ENCODE peak calls at places on chromosomes 12 and 14, in eight cellular contexts. One of them, this sample, is unnamed.

GRCh38 chr12:57175428-57176138 is 28.2 kb upstream of the LRP1-AS start:
- DNase-seq in choroid plexus epithelial cell: peak
- DNase-seq in stomach: peak
- DNase-seq in sigmoid colon: peak
- DNase-seq in Calu3: peak
- DNase-seq in foreskin keratinocyte: peak
- DNase-seq in adrenal gland: peak
- DNase-seq in CD8-positive, alpha-beta T cell: peak
- DNase-seq in this sample: peak

GRCh38 chr12:124454735-124455134 is 112.7 kb downstream of the NCOR2 start:
- DNase-seq in choroid plexus epithelial cell: peak
- DNase-seq in adrenal gland: no peak
- DNase-seq in stomach: no peak
- DNase-seq in CD8-positive, alpha-beta T cell: no peak
- DNase-seq in Calu3: no peak
- DNase-seq in foreskin keratinocyte: no peak
- DNase-seq in sigmoid colon: no peak
- DNase-seq in this sample: no peak

GRCh38 chr12:40616383-40616900 is 75.8 kb upstream of the CNTN1 start:
- DNase-seq in adrenal gland: no peak
- DNase-seq in foreskin keratinocyte: no peak
- DNase-seq in Calu3: no peak
- DNase-seq in stomach: no peak
- DNase-seq in sigmoid colon: no peak
- DNase-seq in CD8-positive, alpha-beta T cell: no peak
- DNase-seq in choroid plexus epithelial cell: no peak
- DNase-seq in this sample: no peak

GRCh38 chr12:6554168-6554989 is 1.5 kb downstream of the IFFO1 start:
- DNase-seq in sigmoid colon: peak
- DNase-seq in foreskin keratinocyte: no peak
- DNase-seq in CD8-positive, alpha-beta T cell: peak
- DNase-seq in choroid plexus epithelial cell: peak
- DNase-seq in stomach: peak
- DNase-seq in Calu3: peak
- DNase-seq in adrenal gland: peak
- DNase-seq in this sample: no peak

GRCh38 chr14:76644875-76645518 is 116.3 kb upstream of the VASH1 start:
- DNase-seq in foreskin keratinocyte: no peak
- DNase-seq in adrenal gland: no peak
- DNase-seq in Calu3: peak
- DNase-seq in CD8-positive, alpha-beta T cell: no peak
- DNase-seq in sigmoid colon: peak
- DNase-seq in choroid plexus epithelial cell: peak
- DNase-seq in stomach: no peak
- DNase-seq in this sample: no peak

GRCh38 chr14:99873653-99874052 is 80.4 kb downstream of the EML1 start:
- DNase-seq in sigmoid colon: no peak
- DNase-seq in adrenal gland: no peak
- DNase-seq in stomach: no peak
- DNase-seq in foreskin keratinocyte: no peak
- DNase-seq in choroid plexus epithelial cell: no peak
- DNase-seq in CD8-positive, alpha-beta T cell: no peak
- DNase-seq in Calu3: no peak
- DNase-seq in this sample: no peak

GRCh38 chr14:96793547-96793946 is 3.6 kb upstream of the VRK1 start:
- DNase-seq in foreskin keratinocyte: no peak
- DNase-seq in choroid plexus epithelial cell: no peak
- DNase-seq in CD8-positive, alpha-beta T cell: no peak
- DNase-seq in sigmoid colon: no peak
- DNase-seq in stomach: no peak
- DNase-seq in Calu3: peak
- DNase-seq in adrenal gland: no peak
- DNase-seq in this sample: no peak

GRCh38 chr12:65740506-65740872 is 83.8 kb upstream of the HMGA2 start:
- DNase-seq in Calu3: no peak
- DNase-seq in foreskin keratinocyte: no peak
- DNase-seq in choroid plexus epithelial cell: peak
- DNase-seq in stomach: no peak
- DNase-seq in sigmoid colon: no peak
- DNase-seq in CD8-positive, alpha-beta T cell: no peak
- DNase-seq in adrenal gland: no peak
- DNase-seq in this sample: no peak

GRCh38 chr12:2324375-2324774 is 271.6 kb downstream of the CACNA1C start:
- DNase-seq in adrenal gland: no peak
- DNase-seq in sigmoid colon: peak
- DNase-seq in choroid plexus epithelial cell: peak
- DNase-seq in stomach: peak
- DNase-seq in foreskin keratinocyte: no peak
- DNase-seq in Calu3: no peak
- DNase-seq in CD8-positive, alpha-beta T cell: no peak
- DNase-seq in this sample: no peak

GRCh38 chr12:57518920-57519757 is 1.2 kb downstream of the DDIT3 start:
- DNase-seq in Calu3: no peak
- DNase-seq in sigmoid colon: peak
- DNase-seq in stomach: peak
- DNase-seq in adrenal gland: peak
- DNase-seq in foreskin keratinocyte: no peak
- DNase-seq in choroid plexus epithelial cell: peak
- DNase-seq in CD8-positive, alpha-beta T cell: no peak
- DNase-seq in this sample: no peak

GRCh38 chr12:752673-753400 is 458 bp downstream of the WNK1 start:
- DNase-seq in sigmoid colon: no peak
- DNase-seq in choroid plexus epithelial cell: peak
- DNase-seq in stomach: peak
- DNase-seq in foreskin keratinocyte: no peak
- DNase-seq in CD8-positive, alpha-beta T cell: peak
- DNase-seq in adrenal gland: peak
- DNase-seq in Calu3: peak
- DNase-seq in this sample: no peak

GRCh38 chr12:18148961-18149360 is 59.0 kb upstream of the RERGL start:
- DNase-seq in Calu3: peak
- DNase-seq in CD8-positive, alpha-beta T cell: no peak
- DNase-seq in stomach: no peak
- DNase-seq in adrenal gland: no peak
- DNase-seq in foreskin keratinocyte: no peak
- DNase-seq in choroid plexus epithelial cell: no peak
- DNase-seq in sigmoid colon: no peak
- DNase-seq in this sample: no peak

GRCh38 chr14:56488306-56488705 is 91.3 kb upstream of the TMEM260 start:
- DNase-seq in adrenal gland: no peak
- DNase-seq in sigmoid colon: no peak
- DNase-seq in choroid plexus epithelial cell: no peak
- DNase-seq in foreskin keratinocyte: peak
- DNase-seq in stomach: no peak
- DNase-seq in Calu3: no peak
- DNase-seq in CD8-positive, alpha-beta T cell: no peak
- DNase-seq in this sample: no peak

GRCh38 chr14:50123062-50123461 is 6.7 kb upstream of the VCPKMT start:
- DNase-seq in stomach: no peak
- DNase-seq in foreskin keratinocyte: no peak
- DNase-seq in adrenal gland: no peak
- DNase-seq in choroid plexus epithelial cell: no peak
- DNase-seq in sigmoid colon: no peak
- DNase-seq in CD8-positive, alpha-beta T cell: no peak
- DNase-seq in Calu3: no peak
- DNase-seq in this sample: no peak

GRCh38 chr14:33765251-33765650 is 185.6 kb downstream of the EGLN3 start:
- DNase-seq in adrenal gland: no peak
- DNase-seq in stomach: no peak
- DNase-seq in Calu3: no peak
- DNase-seq in CD8-positive, alpha-beta T cell: no peak
- DNase-seq in choroid plexus epithelial cell: peak
- DNase-seq in sigmoid colon: no peak
- DNase-seq in foreskin keratinocyte: no peak
- DNase-seq in this sample: no peak

GRCh38 chr14:90444077-90444696 is 47.4 kb downstream of the CALM1 start:
- DNase-seq in sigmoid colon: no peak
- DNase-seq in adrenal gland: no peak
- DNase-seq in stomach: no peak
- DNase-seq in CD8-positive, alpha-beta T cell: no peak
- DNase-seq in choroid plexus epithelial cell: peak
- DNase-seq in foreskin keratinocyte: peak
- DNase-seq in Calu3: peak
- DNase-seq in this sample: no peak

GRCh38 chr14:43247877-43248276 is 1259.2 kb downstream of the FSCB start:
- DNase-seq in stomach: no peak
- DNase-seq in Calu3: no peak
- DNase-seq in sigmoid colon: no peak
- DNase-seq in choroid plexus epithelial cell: no peak
- DNase-seq in CD8-positive, alpha-beta T cell: no peak
- DNase-seq in adrenal gland: no peak
- DNase-seq in foreskin keratinocyte: no peak
- DNase-seq in this sample: no peak

GRCh38 chr14:92487513-92488133 is 26.0 kb upstream of the RIN3 start:
- DNase-seq in stomach: no peak
- DNase-seq in sigmoid colon: no peak
- DNase-seq in foreskin keratinocyte: no peak
- DNase-seq in choroid plexus epithelial cell: no peak
- DNase-seq in Calu3: no peak
- DNase-seq in CD8-positive, alpha-beta T cell: no peak
- DNase-seq in adrenal gland: no peak
- DNase-seq in this sample: no peak

GRCh38 chr12:4191642-4192041 is 81.9 kb upstream of the CCND2 start:
- DNase-seq in choroid plexus epithelial cell: no peak
- DNase-seq in CD8-positive, alpha-beta T cell: no peak
- DNase-seq in foreskin keratinocyte: no peak
- DNase-seq in Calu3: no peak
- DNase-seq in stomach: no peak
- DNase-seq in adrenal gland: no peak
- DNase-seq in sigmoid colon: no peak
- DNase-seq in this sample: no peak

GRCh38 chr12:94211011-94211410 is 62.6 kb downstream of the PLXNC1 start:
- DNase-seq in Calu3: no peak
- DNase-seq in stomach: no peak
- DNase-seq in sigmoid colon: no peak
- DNase-seq in adrenal gland: no peak
- DNase-seq in choroid plexus epithelial cell: no peak
- DNase-seq in CD8-positive, alpha-beta T cell: no peak
- DNase-seq in foreskin keratinocyte: no peak
- DNase-seq in this sample: no peak

GRCh38 chr12:67430708-67431335 is 161.7 kb downstream of the CAND1 start:
- DNase-seq in choroid plexus epithelial cell: peak
- DNase-seq in adrenal gland: peak
- DNase-seq in sigmoid colon: peak
- DNase-seq in foreskin keratinocyte: no peak
- DNase-seq in CD8-positive, alpha-beta T cell: no peak
- DNase-seq in Calu3: no peak
- DNase-seq in stomach: no peak
- DNase-seq in this sample: no peak
- TF ChIP-seq CTCF in choroid plexus epithelial cell: peak
- TF ChIP-seq CTCF in adrenal gland: no peak
- TF ChIP-seq CTCF in sigmoid colon: peak
- TF ChIP-seq CTCF in foreskin keratinocyte: peak
- TF ChIP-seq CTCF in CD8-positive, alpha-beta T cell: no peak
- TF ChIP-seq CTCF in Calu3: no peak
- TF ChIP-seq CTCF in stomach: no peak
- TF ChIP-seq CTCF in this sample: peak

DNA sequence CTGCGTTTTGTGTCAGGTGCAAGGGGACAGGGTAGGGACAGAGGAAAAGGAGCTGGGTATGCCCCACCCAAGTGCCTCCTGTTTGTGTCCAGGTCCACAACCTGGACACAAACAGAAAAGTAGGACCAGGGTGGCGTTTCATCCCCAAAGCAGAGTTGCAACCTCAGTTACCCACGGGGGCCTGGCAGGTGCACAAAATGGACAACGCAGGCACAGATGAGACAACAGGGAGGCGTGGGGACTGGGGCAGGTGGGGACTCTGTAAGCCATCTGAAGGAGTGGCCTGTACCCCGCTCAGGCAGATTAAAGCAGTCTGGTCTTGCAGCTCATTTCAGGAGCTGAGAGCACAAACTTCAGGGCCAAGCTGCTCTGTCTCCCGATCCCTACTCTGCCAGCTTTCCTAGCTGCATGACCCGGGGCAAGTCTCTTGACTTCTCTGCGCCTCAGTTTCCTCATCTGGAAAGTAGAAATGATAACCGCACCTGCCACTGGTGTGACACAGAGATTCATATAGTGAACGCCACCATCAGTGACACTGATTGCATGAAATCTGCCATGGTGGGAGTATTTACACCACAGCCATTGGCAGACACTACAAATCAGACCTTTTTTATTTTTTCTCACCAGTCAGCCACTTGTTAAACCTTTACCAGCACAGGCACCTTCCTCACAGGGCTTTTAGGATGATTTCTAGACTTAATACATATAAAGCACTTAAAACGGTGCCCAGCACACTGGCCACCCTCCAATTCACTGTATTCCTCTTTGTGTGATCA is 123.0 kb downstream of the PHETA1 start:
- DNase-seq in choroid plexus epithelial cell: no peak
- DNase-seq in stomach: no peak
- DNase-seq in adrenal gland: no peak
- DNase-seq in foreskin keratinocyte: no peak
- DNase-seq in CD8-positive, alpha-beta T cell: no peak
- DNase-seq in sigmoid colon: no peak
- DNase-seq in Calu3: no peak
- DNase-seq in this sample: no peak
- TF ChIP-seq CTCF in choroid plexus epithelial cell: no peak
- TF ChIP-seq CTCF in stomach: no peak
- TF ChIP-seq CTCF in adrenal gland: no peak
- TF ChIP-seq CTCF in foreskin keratinocyte: no peak
- TF ChIP-seq CTCF in CD8-positive, alpha-beta T cell: no peak
- TF ChIP-seq CTCF in sigmoid colon: no peak
- TF ChIP-seq CTCF in Calu3: no peak
- TF ChIP-seq CTCF in this sample: no peak

DNA sequence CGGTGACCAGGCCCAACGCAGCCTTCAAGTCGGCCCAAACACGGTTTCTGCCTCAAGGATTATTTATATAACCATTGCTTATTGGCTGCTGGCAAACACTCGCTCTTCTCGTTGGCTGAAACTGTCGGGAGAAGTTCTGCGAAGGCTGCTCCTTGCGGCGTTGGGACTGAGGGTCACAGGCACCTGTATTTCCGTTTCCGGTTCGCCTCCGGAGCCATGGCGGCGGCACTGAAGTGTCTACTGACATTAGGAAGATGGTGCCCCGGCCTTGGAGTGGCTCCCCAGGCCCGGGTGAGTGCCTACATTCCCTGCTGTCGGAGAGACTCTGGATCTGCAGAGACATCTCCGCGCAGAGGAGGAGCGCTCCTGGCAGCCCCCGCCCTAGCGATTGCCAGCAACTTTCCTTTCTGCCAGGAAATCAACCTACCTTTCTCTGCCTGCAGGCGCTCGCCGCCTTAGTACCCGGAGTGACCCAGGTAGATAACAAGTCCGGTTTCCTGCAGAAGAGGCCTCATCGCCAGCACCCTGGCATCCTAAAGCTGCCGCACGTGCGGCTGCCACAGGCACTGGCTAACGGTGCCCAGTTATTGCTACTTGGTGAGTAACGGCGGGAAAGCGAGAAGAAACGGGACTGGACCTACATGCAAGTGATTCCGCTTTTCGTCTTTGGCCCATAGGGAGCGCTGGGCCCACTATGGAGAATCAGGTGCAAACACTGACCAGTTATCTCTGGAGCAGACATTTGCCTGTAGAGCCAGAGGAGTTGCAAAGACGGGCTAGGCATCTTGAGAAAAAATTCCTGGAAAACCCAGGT is at the start of gene METTL17:
- DNase-seq in CD8-positive, alpha-beta T cell: peak
- DNase-seq in foreskin keratinocyte: peak
- DNase-seq in Calu3: peak
- DNase-seq in sigmoid colon: peak
- DNase-seq in choroid plexus epithelial cell: peak
- DNase-seq in stomach: peak
- DNase-seq in adrenal gland: peak
- DNase-seq in this sample: peak
- TF ChIP-seq CTCF in CD8-positive, alpha-beta T cell: peak
- TF ChIP-seq CTCF in foreskin keratinocyte: peak
- TF ChIP-seq CTCF in Calu3: no peak
- TF ChIP-seq CTCF in sigmoid colon: peak
- TF ChIP-seq CTCF in choroid plexus epithelial cell: peak
- TF ChIP-seq CTCF in stomach: no peak
- TF ChIP-seq CTCF in adrenal gland: peak
- TF ChIP-seq CTCF in this sample: peak

GRCh38 chr12:44000309-44000952 is 164.6 kb downstream of the TMEM117 start:
- DNase-seq in stomach: no peak
- DNase-seq in adrenal gland: no peak
- DNase-seq in sigmoid colon: no peak
- DNase-seq in foreskin keratinocyte: peak
- DNase-seq in CD8-positive, alpha-beta T cell: no peak
- DNase-seq in choroid plexus epithelial cell: peak
- DNase-seq in Calu3: peak
- DNase-seq in this sample: no peak
- TF ChIP-seq CTCF in stomach: no peak
- TF ChIP-seq CTCF in adrenal gland: peak
- TF ChIP-seq CTCF in sigmoid colon: no peak
- TF ChIP-seq CTCF in foreskin keratinocyte: peak
- TF ChIP-seq CTCF in CD8-positive, alpha-beta T cell: peak
- TF ChIP-seq CTCF in choroid plexus epithelial cell: peak
- TF ChIP-seq CTCF in Calu3: peak
- TF ChIP-seq CTCF in this sample: peak